ENCODE peak calls at places on chromosomes 1 and 21, in six cellular contexts. Z, L, W, M, H and U are unnamed samples. For H3K27me3, the result is how much of the 10 kb centered on the place peaks cover.

GRCh38 chr1:202143011-202143767 is 1.3 kb downstream of the ARL8A start:
- DNase-seq in Z (no peak), W (no peak), M (no peak), H (peak), L (no peak), U (no peak)

GRCh38 chr1:182662121-182662890 is 22.1 kb downstream of the RGS8 start:
- DNase-seq in Z (no peak), L (no peak), W (no peak), H (no peak), M (no peak), U (no peak)

GRCh38 chr1:56301791-56302190 is 277.6 kb downstream of the PLPP3 start:
- DNase-seq in Z (no peak), L (no peak), M (peak), H (no peak), W (no peak), U (no peak)

GRCh38 chr1:74502432-74502831 is 10.0 kb downstream of the LRRC53 start:
- DNase-seq in Z (no peak), H (no peak), W (peak), L (no peak), M (no peak), U (no peak)

GRCh38 chr1:174367892-174368291 is 79.9 kb upstream of the GPR52 start:
- DNase-seq in L (no peak), Z (no peak), W (no peak), M (no peak), H (no peak), U (no peak)

GRCh38 chr1:184929711-184930202 is 44.6 kb downstream of the NIBAN1 start:
- DNase-seq in L (no peak), M (no peak), W (no peak), H (no peak), Z (no peak), U (peak)

GRCh38 chr1:18643154-18644012 is 12.7 kb downstream of the PAX7 start:
- DNase-seq in L (no peak), H (no peak), W (no peak), Z (no peak), M (no peak), U (no peak)

GRCh38 chr1:153363641-153364040 is 6.0 kb downstream of the S100A9 start:
- DNase-seq in M (no peak), Z (no peak), W (no peak), L (no peak), H (no peak), U (no peak)

GRCh38 chr21:21002137-21002536 is 3.9 kb downstream of the NCAM2 start:
- DNase-seq in H (no peak), M (no peak), Z (no peak), L (no peak), W (no peak), U (no peak)

GRCh38 chr1:234617135-234617985 is 7.4 kb upstream of the IRF2BP2 start:
- DNase-seq in Z (no peak), W (no peak), M (no peak), H (no peak), L (no peak), U (peak)

GRCh38 chr1:42259739-42260064 is 75.3 kb downstream of the FOXJ3 start:
- DNase-seq in H (no peak), L (no peak), M (no peak), W (no peak), Z (no peak), U (no peak)

GRCh38 chr1:198141668-198142351 is 15.0 kb upstream of the NEK7 start:
- DNase-seq in Z (no peak), H (no peak), M (no peak), L (no peak), W (no peak), U (no peak)

GRCh38 chr1:195439661-195440060 is 1168.6 kb downstream of the KCNT2 start:
- DNase-seq in L (no peak), H (no peak), W (no peak), M (no peak), Z (no peak), U (no peak)

GRCh38 chr1:22747021-22747734 is 36.5 kb downstream of the EPHB2 start:
- DNase-seq in L (no peak), M (no peak), W (no peak), Z (no peak), H (no peak), U (no peak)

GRCh38 chr1:193310569-193310968 is 124.2 kb upstream of the B3GALT2 start:
- DNase-seq in Z (no peak), W (no peak), M (no peak), L (no peak), H (no peak), U (no peak)

GRCh38 chr1:239112092-239112491 is 274.3 kb upstream of the CHRM3 start:
- DNase-seq in H (no peak), L (no peak), W (no peak), M (no peak), Z (no peak), U (no peak)

GRCh38 chr21:26169061-26169610 is 1.4 kb downstream of the APP start:
- DNase-seq in W (peak), L (peak), Z (no peak), M (no peak), H (peak), U (peak)

GRCh38 chr1:245957446-245957845 is 549.6 kb downstream of the SMYD3 start:
- DNase-seq in M (no peak), W (no peak), H (no peak), Z (no peak), L (no peak), U (no peak)

GRCh38 chr1:205430631-205431305 is 8.9 kb upstream of the LEMD1 start:
- DNase-seq in H (no peak), Z (peak), M (no peak), L (peak), W (peak), U (no peak)

GRCh38 chr1:9455487-9456237 is 83.6 kb upstream of the SLC25A33 start:
- DNase-seq in W (peak), M (no peak), Z (peak), H (peak), L (peak), U (no peak)

GRCh38 chr1:210250998-210251679 is 18.5 kb downstream of the SERTAD4 start:
- DNase-seq in W (peak), M (no peak), L (peak), Z (no peak), H (peak), U (no peak)

GRCh38 chr21:34154878-34155277 is 81.5 kb downstream of the MRPS6 start:
- DNase-seq in W (no peak), Z (no peak), L (no peak), M (no peak), H (no peak), U (no peak)

GRCh38 chr21:42623684-42624083 is 29.7 kb upstream of the PDE9A start:
- DNase-seq in W (no peak), M (no peak), L (no peak), Z (no peak), H (no peak), U (no peak)

GRCh38 chr21:42621166-42621827 is 32.1 kb upstream of the PDE9A start:
- DNase-seq in L (no peak), Z (no peak), H (no peak), W (no peak), M (no peak), U (no peak)

GRCh38 chr21:42624095-42624830 is 29.2 kb upstream of the PDE9A start:
- DNase-seq in W (no peak), L (no peak), M (no peak), Z (no peak), H (no peak), U (peak)

GRCh38 chr21:42621828-42622199 is 31.6 kb upstream of the PDE9A start:
- DNase-seq in W (no peak), Z (no peak), M (no peak), H (no peak), L (peak), U (no peak)

GRCh38 chr21:42622284-42622683 is 31.1 kb upstream of the PDE9A start:
- DNase-seq in H (no peak), Z (no peak), W (no peak), M (no peak), L (no peak), U (no peak)
- H3K27me3 ChIP-seq in H (under half), Z (under half), W (under half), M (under half), L (under half), U (under half)

GRCh38 chr1:228929476-228930027 is 194.3 kb downstream of the RHOU start:
- DNase-seq in H (no peak), M (no peak), L (no peak), Z (no peak), W (no peak), U (no peak)
- H3K27me3 ChIP-seq in H (under half), M (under half), L (under half), Z (under half), W (under half), U (under half)

DNA sequence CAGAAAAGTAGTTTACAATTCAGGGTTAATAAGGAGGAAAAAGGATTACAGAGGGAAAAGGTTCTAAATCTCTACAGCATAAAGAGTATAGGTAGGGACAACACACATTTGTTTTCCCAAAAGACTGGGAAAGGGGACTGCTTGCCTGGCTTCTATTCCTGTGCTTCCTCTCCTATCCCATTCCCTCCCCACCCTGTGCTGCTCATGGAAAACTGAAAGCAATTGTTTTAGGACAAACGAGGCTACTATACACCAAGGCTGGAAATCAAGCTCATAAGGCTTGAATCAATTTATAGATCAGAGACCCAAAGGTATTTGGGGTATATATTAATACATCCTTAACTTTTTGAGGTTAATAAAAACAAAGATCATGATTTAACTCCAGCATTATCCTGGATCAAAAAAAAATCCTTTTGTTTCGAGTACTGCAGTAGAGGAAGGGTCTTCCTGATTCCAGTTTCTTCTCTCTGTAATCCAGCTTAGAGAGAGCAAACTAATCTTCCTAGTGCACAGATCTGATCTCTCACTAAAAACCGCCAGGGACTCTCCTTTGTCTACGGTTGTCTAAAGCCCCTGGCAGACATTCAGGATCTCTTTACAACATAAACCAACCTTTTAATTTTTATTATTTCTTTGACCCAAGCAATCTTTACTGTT is 37.3 kb upstream of the A3GALT2 start:
- DNase-seq in Z (no peak), M (no peak), W (no peak), H (no peak), L (no peak), U (no peak)
- H3K27me3 ChIP-seq in Z (under half), M (under half), W (under half), H (under half), L (under half), U (under half)

GRCh38 chr1:39720094-39720999 is 18.3 kb upstream of the PPIE start:
- DNase-seq in M (peak), L (no peak), H (no peak), Z (no peak), W (no peak), U (no peak)
- H3K27me3 ChIP-seq in M (under half), L (under half), H (under half), Z (under half), W (under half), U (under half)

GRCh38 chr1:29916656-29917369 is 680.5 kb downstream of the PTPRU start:
- DNase-seq in H (no peak), W (no peak), M (no peak), Z (no peak), L (no peak), U (no peak)
- H3K27me3 ChIP-seq in H (under half), W (under half), M (under half), Z (under half), L (under half), U (under half)

GRCh38 chr1:3762873-3763228 is 9.7 kb upstream of the SMIM1 start:
- DNase-seq in W (no peak), M (no peak), H (no peak), Z (no peak), L (no peak), U (no peak)
- H3K27me3 ChIP-seq in W (under half), M (under half), H (under half), Z (under half), L (under half), U (under half)